ENCODE peak calls at places on chromosome 22, in ten cellular contexts. E is osteocyte, B is mucosa of descending colon, I is lower lobe of right lung, D is heart right ventricle, G is stomach, V is pancreas, T is fibroblast of mammary gland, Z is lower leg skin, O is cardiac muscle cell. F is an unnamed sample.

GRCh38 chr22:50032109-50032871 is 19.7 kb upstream of the IL17REL start:
- DNase-seq in E (no peak), B (no peak), I (no peak), D (no peak), G (no peak), V (no peak), T (no peak), Z (no peak), O (no peak), F (peak; percentile 71)

GRCh38 chr22:49009359-49010063 is 818.2 kb downstream of the BRD1 start:
- DNase-seq in E (peak; percentile 73), B (no peak), I (peak; percentile 15), D (no peak), G (peak; percentile 16), V (no peak), T (no peak), Z (no peak), O (no peak), F (peak; percentile 49)

GRCh38 chr22:44352378-44353062 is 39.8 kb upstream of the SHISAL1 start:
- DNase-seq in E (no peak), B (no peak), I (peak; percentile 28), D (no peak), G (no peak), V (peak; percentile 26), T (no peak), Z (no peak), O (no peak), F (no peak)

GRCh38 chr22:44729391-44730012 is 22.9 kb upstream of the ARHGAP8 start:
- DNase-seq in E (no peak), B (no peak), I (no peak), D (peak; percentile 61), G (no peak), V (peak; percentile 67), T (peak; percentile 66), Z (no peak), O (peak; percentile 86), F (peak; percentile 69)

GRCh38 chr22:45563362-45564040 is 60.8 kb downstream of the FBLN1 start:
- DNase-seq in E (no peak), B (no peak), I (no peak), D (no peak), G (no peak), V (no peak), T (no peak), Z (no peak), O (no peak), F (no peak)

GRCh38 chr22:45112136-45112879 is 51.4 kb upstream of the NUP50 start:
- DNase-seq in E (no peak), B (no peak), I (no peak), D (no peak), G (no peak), V (no peak), T (peak; percentile 83), Z (peak; percentile 30), O (peak; percentile 27), F (no peak)

GRCh38 chr22:22181515-22181959 is 63.0 kb upstream of the VPREB1 start:
- DNase-seq in E (no peak), B (no peak), I (no peak), D (no peak), G (no peak), V (no peak), T (no peak), Z (no peak), O (no peak), F (no peak)

GRCh38 chr22:30843245-30843644 is 125.3 kb downstream of the MORC2 start:
- DNase-seq in E (no peak), B (no peak), I (no peak), D (no peak), G (peak; percentile 8), V (no peak), T (peak; percentile 20), Z (peak; percentile 4), O (peak; percentile 24), F (peak; percentile 8)

GRCh38 chr22:46891382-46891951 is 129.0 kb downstream of the TBC1D22A start:
- DNase-seq in E (peak; percentile 63), B (no peak), I (no peak), D (no peak), G (no peak), V (no peak), T (no peak), Z (no peak), O (no peak), F (no peak)

GRCh38 chr22:37088108-37088605 is 21.4 kb downstream of the TMPRSS6 start:
- DNase-seq in E (no peak), B (no peak), I (no peak), D (no peak), G (no peak), V (no peak), T (peak; percentile 21), Z (peak; percentile 30), O (no peak), F (no peak)

GRCh38 chr22:46576556-46577351 is 39.3 kb upstream of the CELSR1 start:
- DNase-seq in E (no peak), B (peak; percentile 74), I (peak; percentile 70), D (peak; percentile 71), G (peak; percentile 68), V (peak; percentile 83), T (peak; percentile 21), Z (no peak), O (peak; percentile 69), F (peak; percentile 76)

GRCh38 chr22:23137905-23138520 is 3.8 kb downstream of the RSPH14 start:
- DNase-seq in E (no peak), B (peak; percentile 47), I (no peak), D (no peak), G (no peak), V (no peak), T (peak; percentile 15), Z (no peak), O (peak; percentile 8), F (no peak)

GRCh38 chr22:41106122-41106968 is 14.0 kb downstream of the EP300 start:
- DNase-seq in E (no peak), B (no peak), I (no peak), D (no peak), G (no peak), V (no peak), T (peak; percentile 66), Z (no peak), O (peak; percentile 69), F (no peak)

GRCh38 chr22:37077802-37078448 is 26.4 kb downstream of the KCTD17 start:
- DNase-seq in E (no peak), B (peak; percentile 81), I (peak; percentile 76), D (peak; percentile 70), G (peak; percentile 71), V (no peak), T (peak; percentile 43), Z (no peak), O (peak; percentile 66), F (no peak)

GRCh38 chr22:38162881-38163843 is 18.5 kb downstream of the PLA2G6 start:
- DNase-seq in E (no peak), B (no peak), I (no peak), D (no peak), G (no peak), V (no peak), T (no peak), Z (no peak), O (no peak), F (no peak)

GRCh38 chr22:31377609-31378008 is 21.8 kb upstream of the DRG1 start:
- DNase-seq in E (no peak), B (no peak), I (no peak), D (no peak), G (no peak), V (no peak), T (no peak), Z (no peak), O (peak; percentile 83), F (no peak)

GRCh38 chr22:45684169-45684568 is 12.5 kb downstream of the ATXN10 start:
- DNase-seq in E (no peak), B (no peak), I (no peak), D (no peak), G (no peak), V (no peak), T (no peak), Z (no peak), O (no peak), F (no peak)

DNA sequence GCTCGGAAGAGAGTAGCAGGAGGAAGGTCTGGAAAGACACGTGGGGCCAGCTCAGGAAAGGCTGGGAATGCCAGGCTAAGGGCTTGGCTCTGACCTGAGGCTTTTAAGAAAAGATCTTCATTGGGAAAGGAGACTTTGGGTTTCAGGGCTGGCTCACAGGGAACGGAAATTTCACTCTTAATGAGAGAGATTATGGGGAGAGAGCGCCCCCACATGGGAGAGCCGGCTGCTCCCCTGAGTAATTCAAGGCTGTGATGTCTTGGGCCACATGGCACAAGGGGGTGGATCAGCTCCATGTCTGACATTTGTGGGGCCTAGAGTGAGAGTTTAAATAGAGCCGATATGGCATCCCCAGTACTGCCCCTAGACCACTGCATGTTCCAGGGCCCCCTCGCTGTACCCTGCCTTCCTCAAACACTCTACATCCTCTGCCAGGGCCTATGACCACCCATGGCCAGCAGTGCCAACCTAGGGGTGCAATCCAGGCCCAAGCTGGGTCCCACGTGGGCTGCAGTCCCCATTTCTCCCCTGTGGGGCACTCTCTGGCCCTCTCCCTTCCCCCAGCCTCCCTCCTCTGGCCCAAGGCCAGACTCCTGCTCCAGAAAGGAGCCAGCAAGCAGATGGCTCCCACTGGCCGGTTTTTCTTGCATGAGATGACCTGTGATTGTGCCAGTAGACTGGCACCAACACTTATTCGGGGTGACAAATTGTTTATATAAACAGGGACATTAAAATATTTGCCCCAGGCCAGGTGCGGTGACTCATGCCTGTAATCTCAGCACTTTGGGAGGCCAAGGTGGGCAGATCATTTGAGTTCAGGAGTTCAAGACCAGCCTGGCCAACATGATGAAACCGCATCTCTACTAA is 75.2 kb downstream of the ISX start:
- DNase-seq in E (no peak), B (peak; percentile 91), I (no peak), D (no peak), G (no peak), V (no peak), T (no peak), Z (no peak), O (no peak), F (no peak)
- TF ChIP-seq CTCF in E (no peak), B (peak; percentile 33), I (no peak), D (no peak), G (no peak), V (no peak), T (no peak), Z (no peak), O (no peak), F (peak; percentile 21)

GRCh38 chr22:33600595-33600994 is 319.7 kb downstream of the LARGE1 start:
- DNase-seq in E (no peak), B (no peak), I (no peak), D (no peak), G (no peak), V (no peak), T (no peak), Z (no peak), O (no peak), F (no peak)
- TF ChIP-seq CTCF in E (no peak), B (no peak), I (no peak), D (no peak), G (no peak), V (no peak), T (no peak), Z (no peak), O (no peak), F (no peak)

GRCh38 chr22:19115628-19116027 is 6.6 kb downstream of the DGCR2 start:
- DNase-seq in E (no peak), B (no peak), I (no peak), D (no peak), G (no peak), V (no peak), T (no peak), Z (no peak), O (no peak), F (no peak)
- TF ChIP-seq CTCF in E (no peak), B (no peak), I (no peak), D (no peak), G (no peak), V (no peak), T (peak; percentile 15), Z (no peak), O (no peak), F (no peak)

GRCh38 chr22:39384750-39385480 is 14.7 kb upstream of the TAB1 start:
- DNase-seq in E (no peak), B (no peak), I (no peak), D (no peak), G (no peak), V (peak; percentile 44), T (no peak), Z (no peak), O (peak; percentile 35), F (no peak)
- TF ChIP-seq CTCF in E (peak; percentile 24), B (no peak), I (no peak), D (peak; percentile 28), G (no peak), V (no peak), T (peak; percentile 25), Z (no peak), O (peak; percentile 37), F (peak; percentile 58)

F was measured in type B pancreatic cell.